ENCODE peak calls at places on chromosomes 1 and 21, in seven cellular contexts. Z is HepG2, I is K562, T is H1, R is HCT116, M is SK-N-SH, K is GM12878. B is an unnamed sample.

GRCh38 chr1:154445040-154445472 is 39.9 kb downstream of the IL6R start:
- DNase-seq in K (peak; percentile 59), T (no peak), I (no peak), R (no peak), M (no peak), Z (no peak), B (no peak)

GRCh38 chr1:154517661-154518060 is 15.4 kb upstream of the SHE start:
- DNase-seq in T (no peak), M (no peak), I (no peak), K (no peak), R (no peak), Z (no peak), B (no peak)

GRCh38 chr1:184755226-184756065 is 788 bp upstream of the EDEM3 start:
- DNase-seq in T (no peak), Z (no peak), R (no peak), I (no peak), M (peak; percentile 16), K (no peak), B (no peak)

GRCh38 chr1:42964032-42964812 is 5.6 kb upstream of the SLC2A1 start:
- DNase-seq in Z (no peak), R (no peak), I (no peak), T (no peak), M (no peak), K (no peak), B (no peak)

GRCh38 chr1:42692941-42693340 is 10.7 kb downstream of the YBX1 start:
- DNase-seq in Z (no peak), T (no peak), M (no peak), I (no peak), R (no peak), K (no peak), B (no peak)

GRCh38 chr21:46124926-46125845 is 27.3 kb downstream of the COL6A2 start:
- DNase-seq in I (no peak), R (no peak), K (no peak), T (peak; percentile 41), M (peak; percentile 21), Z (no peak), B (no peak)

GRCh38 chr1:70090875-70091274 is 114.5 kb downstream of the LRRC40 start:
- DNase-seq in Z (no peak), R (no peak), M (no peak), I (no peak), T (no peak), K (no peak), B (no peak)

GRCh38 chr1:176863613-176864012 is 300.9 kb downstream of the ASTN1 start:
- DNase-seq in R (no peak), T (no peak), K (no peak), Z (no peak), I (no peak), M (no peak), B (no peak)

GRCh38 chr1:112935474-112936289 is 20.3 kb downstream of the SLC16A1 start:
- DNase-seq in I (no peak), R (peak; percentile 26), M (no peak), K (no peak), T (no peak), Z (no peak), B (no peak)

GRCh38 chr1:195664628-195665027 is 943.6 kb downstream of the KCNT2 start:
- DNase-seq in Z (no peak), M (no peak), R (no peak), I (no peak), K (no peak), T (no peak), B (no peak)

GRCh38 chr1:38889589-38889988 is 8.2 kb upstream of the GJA9 start:
- DNase-seq in Z (no peak), I (no peak), R (no peak), K (no peak), T (peak; percentile 6), M (no peak), B (no peak)

GRCh38 chr1:66168467-66168887 is 365.5 kb upstream of the SGIP1 start:
- DNase-seq in R (no peak), Z (no peak), K (no peak), M (no peak), I (no peak), T (no peak), B (no peak)

GRCh38 chr1:200883118-200883517 is 10.3 kb downstream of the GPR25 start:
- DNase-seq in K (no peak), R (no peak), I (no peak), T (no peak), Z (no peak), M (no peak), B (no peak)

GRCh38 chr1:15833069-15833679 is 14.3 kb upstream of the SPEN start:
- DNase-seq in K (no peak), I (no peak), Z (no peak), M (no peak), R (peak; percentile 47), T (no peak), B (no peak)

GRCh38 chr1:46412853-46413595 is 18.9 kb downstream of the FAAH start:
- DNase-seq in M (no peak), Z (no peak), K (no peak), T (no peak), I (no peak), R (no peak), B (no peak)

GRCh38 chr1:162276493-162276892 is 100.2 kb downstream of the SPATA46 start:
- DNase-seq in K (no peak), R (peak; percentile 26), M (peak; percentile 51), T (no peak), Z (peak; percentile 50), I (no peak), B (peak; percentile 73)

GRCh38 chr1:16075337-16076002 is 2.0 kb upstream of the FAM131C start:
- DNase-seq in Z (no peak), K (no peak), R (no peak), T (no peak), I (no peak), M (no peak), B (no peak)

GRCh38 chr1:166914111-166914510 is 38.0 kb upstream of the TADA1 start:
- DNase-seq in T (no peak), Z (no peak), I (no peak), M (no peak), K (no peak), R (no peak), B (no peak)

GRCh38 chr1:204735042-204735441 is 49.5 kb upstream of the LRRN2 start:
- DNase-seq in Z (no peak), R (no peak), I (no peak), M (no peak), K (no peak), T (peak; percentile 23), B (no peak)

GRCh38 chr1:48878191-48878940 is 101.7 kb upstream of the BEND5 start:
- DNase-seq in R (no peak), I (no peak), Z (no peak), M (peak; percentile 30), T (no peak), K (no peak), B (no peak)
- TF ChIP-seq JUND in R (no peak), I (no peak), Z (no peak), M (peak; percentile 97), T (no peak), K (no peak), B (no peak)

GRCh38 chr1:169892176-169892818 is 1.4 kb downstream of the SCYL3 start:
- DNase-seq in R (no peak), K (no peak), Z (no peak), T (no peak), M (no peak), I (no peak), B (no peak)

GRCh38 chr1:169894424-169895145 is 889 bp upstream of the SCYL3 start:
- DNase-seq in K (no peak), Z (no peak), R (no peak), M (no peak), I (peak; percentile 32), T (no peak), B (no peak)

GRCh38 chr1:169893645-169894423 is at the start of gene SCYL3:
- DNase-seq in R (peak; percentile 97), K (peak; percentile 98), Z (peak; percentile 96), I (peak; percentile 97), T (peak; percentile 88), M (peak; percentile 92), B (peak; percentile 98)

GRCh38 chr1:169891539-169891885 is 2.2 kb downstream of the SCYL3 start:
- DNase-seq in R (no peak), M (no peak), Z (no peak), K (no peak), T (no peak), I (no peak), B (no peak)

DNA sequence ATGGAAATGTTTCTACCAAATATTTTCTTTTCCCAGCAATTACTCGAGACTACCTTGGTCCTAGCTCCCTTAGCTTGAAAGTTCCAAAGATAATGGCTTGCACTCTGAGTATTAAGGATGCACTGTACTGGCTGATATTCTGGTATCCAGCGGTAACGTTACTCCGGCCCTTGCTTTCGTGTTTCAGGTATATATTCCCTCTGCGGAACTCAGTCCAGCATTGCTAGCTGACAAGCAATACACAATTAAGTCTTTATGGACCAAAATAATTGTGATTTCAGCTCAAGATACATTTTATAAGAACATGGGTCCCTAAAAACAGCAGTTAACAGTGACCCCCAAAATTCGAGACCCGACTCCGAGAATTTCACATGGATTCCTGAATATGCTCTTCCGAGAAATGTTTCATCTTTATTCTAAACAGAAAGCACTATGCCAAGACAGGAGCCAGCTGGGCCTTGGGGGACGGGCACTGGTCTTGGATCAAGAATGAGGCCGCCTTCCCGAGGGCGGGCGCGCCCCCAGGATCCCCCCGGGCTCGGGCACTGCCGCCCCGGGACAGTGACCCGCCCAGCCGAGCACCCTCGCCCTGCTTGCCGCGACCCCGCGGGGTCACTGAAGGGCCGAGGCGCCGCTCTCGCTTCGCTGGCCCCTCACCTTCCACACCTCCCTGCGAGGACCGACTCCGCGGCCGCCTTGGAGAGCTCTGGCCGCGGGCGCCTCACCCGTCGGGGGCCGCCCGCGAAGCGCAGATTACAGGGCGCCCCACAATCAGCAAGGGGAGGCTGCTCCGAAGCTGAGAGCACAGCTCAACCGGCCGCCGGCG is 664 bp downstream of the SCYL3 start:
- DNase-seq in Z (no peak), M (no peak), T (no peak), K (no peak), I (no peak), R (no peak), B (peak; percentile 25)
- TF ChIP-seq JUND in Z (no peak), M (no peak), T (no peak), K (no peak), I (no peak), R (no peak), B (no peak)

GRCh38 chr1:179090522-179090921 is 8.7 kb downstream of the TOR3A start:
- DNase-seq in Z (no peak), R (no peak), T (no peak), K (no peak), M (no peak), I (no peak), B (no peak)
- TF ChIP-seq JUND in Z (no peak), R (no peak), T (no peak), K (no peak), M (no peak), I (no peak), B (no peak)

GRCh38 chr1:85171721-85172120 is 29.1 kb downstream of the SYDE2 start:
- DNase-seq in T (no peak), R (no peak), Z (no peak), I (no peak), M (no peak), K (no peak), B (no peak)

GRCh38 chr1:85168884-85169283 is 31.9 kb downstream of the SYDE2 start:
- DNase-seq in R (no peak), Z (no peak), K (no peak), M (no peak), I (no peak), T (no peak), B (no peak)

DNA sequence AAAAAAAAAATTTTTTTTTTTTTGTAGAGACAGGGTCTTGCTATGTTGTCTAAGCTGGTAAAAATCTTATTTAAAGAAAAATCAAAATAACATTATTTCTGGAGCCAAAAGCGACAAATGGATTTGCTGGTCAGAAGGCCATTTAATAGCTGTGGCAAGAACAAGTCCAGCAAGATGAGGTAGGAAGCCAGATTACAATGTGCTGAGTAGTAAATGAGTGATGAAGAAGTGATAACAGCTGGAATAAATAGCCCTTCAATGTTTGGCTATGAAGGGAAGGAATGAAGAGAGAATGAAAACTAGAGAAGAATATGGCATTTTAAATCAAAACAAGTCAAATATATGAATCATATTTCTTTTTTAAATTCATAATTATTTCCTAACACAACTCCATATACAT is 34.5 kb downstream of the SYDE2 start:
- DNase-seq in I (no peak), K (no peak), M (no peak), T (no peak), R (no peak), Z (no peak), B (no peak)
- TF ChIP-seq JUND in I (no peak), K (no peak), M (no peak), T (no peak), R (no peak), Z (no peak), B (no peak)